ENCODE peak calls at places on chromosomes 5 and 9, in nine cellular contexts. Z is GM23338; J is caudate nucleus; F is COR-L47; V is stimulated activated CD8-positive, alpha-beta memory T cell treated with anti-CD3 and anti-CD28 coated beads, Interleukin-15, amount 100 ng/mL, for 24 hours; T is AG10803; O is foreskin fibroblast; E is psoas muscle; H is A172. P is an unnamed sample.

GRCh38 chr5:25255128-25255527 is 610.4 kb upstream of the CDH10 start:
- DNase-seq in Z (no peak), J (no peak), F (no peak), V (no peak), T (no peak), O (no peak), E (no peak), H (no peak), P (no peak)

GRCh38 chr5:42302186-42302585 is 121.1 kb upstream of the GHR start:
- DNase-seq in Z (no peak), J (no peak), F (no peak), V (no peak), T (no peak), O (peak), E (no peak), H (no peak), P (no peak)

GRCh38 chr9:82957526-82958379 is 105.2 kb downstream of the RASEF start:
- DNase-seq in Z (no peak), J (no peak), F (no peak), V (no peak), T (no peak), O (no peak), E (no peak), H (no peak), P (peak)

GRCh38 chr9:119252671-119253299 is 116.5 kb downstream of the BRINP1 start:
- DNase-seq in Z (peak), J (no peak), F (no peak), V (no peak), T (no peak), O (no peak), E (no peak), H (no peak), P (no peak)

GRCh38 chr9:82271099-82271498 is 282.5 kb downstream of the SPATA31D1 start:
- DNase-seq in Z (no peak), J (no peak), F (no peak), V (no peak), T (peak), O (peak), E (no peak), H (peak), P (no peak)

GRCh38 chr9:117662651-117663050 is 41.6 kb upstream of the TLR4 start:
- DNase-seq in Z (no peak), J (no peak), F (no peak), V (no peak), T (no peak), O (no peak), E (no peak), H (no peak), P (no peak)

GRCh38 chr9:93466416-93467061 is 13.2 kb upstream of the FAM120AOS start:
- DNase-seq in Z (peak), J (no peak), F (no peak), V (no peak), T (no peak), O (no peak), E (no peak), H (no peak), P (no peak)

GRCh38 chr9:127143920-127144465 is 21.6 kb upstream of the ANGPTL2 start:
- DNase-seq in Z (no peak), J (no peak), F (no peak), V (no peak), T (no peak), O (no peak), E (no peak), H (no peak), P (no peak)